ENCODE peak calls at places on chromosomes 12 and 14, in six cellular contexts. I is kidney, S is brain microvascular endothelial cell, T is astrocyte of the cerebellum, R is fibroblast of lung, O is stomach. D is an unnamed sample.

GRCh38 chr12:102294568-102294967 is 96.9 kb upstream of the PMCH start:
- DNase-seq in I (no peak), S (no peak), T (no peak), R (no peak), O (no peak), D (no peak)

GRCh38 chr12:54352022-54352531 is 12.2 kb downstream of the GPR84 start:
- DNase-seq in I (peak; percentile 89), S (no peak), T (peak; percentile 84), R (peak; percentile 88), O (peak; percentile 49), D (peak; percentile 74)

GRCh38 chr14:77616133-77616453 is 344 bp downstream of the SPTLC2 start:
- DNase-seq in I (no peak), S (no peak), T (no peak), R (no peak), O (no peak), D (no peak)

GRCh38 chr12:126668961-126669360 is 1598.0 kb upstream of the TMEM132C start:
- DNase-seq in I (no peak), S (peak; percentile 29), T (peak; percentile 36), R (peak; percentile 90), O (no peak), D (no peak)

GRCh38 chr12:53499261-53500118 is at the start of gene MAP3K12:
- DNase-seq in I (peak; percentile 95), S (peak; percentile 35), T (no peak), R (peak; percentile 59), O (peak; percentile 48), D (peak; percentile 89)

GRCh38 chr14:104634031-104634760 is 29.6 kb upstream of the TMEM179 start:
- DNase-seq in I (no peak), S (no peak), T (no peak), R (no peak), O (no peak), D (no peak)

GRCh38 chr12:109489016-109489954 is 11.9 kb downstream of the UBE3B start:
- DNase-seq in I (no peak), S (no peak), T (no peak), R (no peak), O (no peak), D (no peak)

GRCh38 chr12:72618764-72619163 is 346.6 kb downstream of the TRHDE start:
- DNase-seq in I (no peak), S (no peak), T (no peak), R (no peak), O (no peak), D (no peak)

GRCh38 chr12:3172124-3173007 is 95.2 kb downstream of the TSPAN9 start:
- DNase-seq in I (peak; percentile 51), S (no peak), T (no peak), R (no peak), O (no peak), D (no peak)

GRCh38 chr12:65689508-65689907 is 134.8 kb upstream of the HMGA2 start:
- DNase-seq in I (no peak), S (no peak), T (no peak), R (no peak), O (no peak), D (no peak)

GRCh38 chr12:65690477-65690876 is 133.8 kb upstream of the HMGA2 start:
- DNase-seq in I (no peak), S (no peak), T (no peak), R (no peak), O (no peak), D (no peak)

GRCh38 chr12:65696227-65696626 is 128.1 kb upstream of the HMGA2 start:
- DNase-seq in I (no peak), S (no peak), T (no peak), R (peak; percentile 31), O (no peak), D (no peak)

GRCh38 chr12:65699251-65699650 is 125.0 kb upstream of the HMGA2 start:
- DNase-seq in I (no peak), S (peak; percentile 40), T (no peak), R (peak; percentile 38), O (no peak), D (no peak)

DNA sequence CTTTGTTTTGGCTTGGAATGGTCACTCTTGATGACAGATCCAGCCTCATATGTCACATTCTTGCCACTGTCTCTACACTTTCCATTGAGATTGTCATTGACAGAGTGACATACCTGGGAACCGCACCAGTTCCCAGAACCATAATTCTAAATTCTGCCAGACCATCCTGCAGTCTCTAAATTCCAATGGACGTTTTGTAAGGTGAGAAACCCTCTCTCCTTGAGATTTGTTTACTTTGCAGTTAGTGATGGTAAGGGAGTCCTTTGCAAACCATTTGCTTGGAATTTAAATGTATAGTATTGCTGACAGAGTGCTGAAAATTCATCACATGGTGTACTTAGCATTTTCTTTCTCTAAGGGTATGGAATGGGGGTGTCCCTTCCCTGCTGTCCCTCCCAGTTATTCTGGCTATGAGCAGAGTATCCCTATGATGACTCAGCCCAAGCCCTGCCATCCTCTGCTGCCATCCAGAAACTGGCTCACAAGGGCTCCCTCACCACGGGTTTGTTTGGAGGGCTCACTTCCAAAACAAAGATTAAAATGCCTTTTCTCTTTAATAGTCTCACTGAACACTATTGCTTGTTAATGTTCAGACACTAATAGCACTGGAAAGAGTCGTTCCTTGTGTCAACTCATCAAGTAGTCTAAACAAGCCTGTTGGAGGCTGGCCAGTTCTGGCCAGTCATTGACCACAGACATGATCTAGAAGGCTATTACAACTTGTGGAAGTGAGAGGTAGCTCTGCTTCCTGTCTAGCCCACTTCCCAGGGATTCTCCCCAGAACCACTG is 129.0 kb upstream of the HMGA2 start:
- DNase-seq in I (peak; percentile 84), S (peak; percentile 99), T (peak; percentile 95), R (peak; percentile 99), O (peak; percentile 78), D (peak; percentile 69)
- H3K4me3 ChIP-seq in I (no peak overlapping the region), S (no peak overlapping the region), T (no peak overlapping the region), R (no peak overlapping the region), O (no peak overlapping the region), D (no peak overlapping the region)

GRCh38 chr12:17511369-17511768 is 578.6 kb downstream of the RERGL start:
- DNase-seq in I (no peak), S (no peak), T (no peak), R (no peak), O (no peak), D (no peak)
- TF ChIP-seq CTCF in I (no peak), S (no peak), T (no peak), R (no peak), O (no peak), D (no peak)

DNA sequence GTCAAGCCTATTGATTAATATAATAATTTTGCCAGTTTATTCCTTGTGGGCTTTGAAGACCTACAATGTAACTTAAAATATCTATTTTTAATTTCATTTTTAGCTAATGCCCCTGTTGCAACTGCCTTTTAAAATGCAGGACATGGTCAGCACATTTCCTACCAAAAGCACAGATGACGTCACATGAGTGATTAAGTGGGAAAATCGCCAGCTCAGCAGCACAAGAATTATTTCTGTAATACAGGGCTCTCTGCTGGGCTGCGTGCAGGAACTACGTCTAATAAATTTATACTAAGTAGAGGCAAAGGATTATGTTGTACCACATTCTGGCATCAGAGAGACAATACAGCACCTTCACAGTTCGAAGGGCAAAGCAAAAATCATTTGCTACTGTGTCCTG is 8.2 kb downstream of the RACGAP1 start:
- DNase-seq in I (no peak), S (peak; percentile 86), T (peak; percentile 79), R (peak; percentile 81), O (peak; percentile 51), D (peak; percentile 78)
- H3K4me3 ChIP-seq in I (no peak overlapping the region), S (no peak overlapping the region), T (no peak overlapping the region), R (no peak overlapping the region), O (no peak overlapping the region), D (no peak overlapping the region)

GRCh38 chr12:111271674-111272418 is 97.0 kb downstream of the PHETA1 start:
- DNase-seq in I (no peak), S (no peak), T (no peak), R (no peak), O (no peak), D (no peak)
- TF ChIP-seq CTCF in I (no peak), S (peak; percentile 52), T (peak; percentile 31), R (no peak), O (no peak), D (no peak)

DNA sequence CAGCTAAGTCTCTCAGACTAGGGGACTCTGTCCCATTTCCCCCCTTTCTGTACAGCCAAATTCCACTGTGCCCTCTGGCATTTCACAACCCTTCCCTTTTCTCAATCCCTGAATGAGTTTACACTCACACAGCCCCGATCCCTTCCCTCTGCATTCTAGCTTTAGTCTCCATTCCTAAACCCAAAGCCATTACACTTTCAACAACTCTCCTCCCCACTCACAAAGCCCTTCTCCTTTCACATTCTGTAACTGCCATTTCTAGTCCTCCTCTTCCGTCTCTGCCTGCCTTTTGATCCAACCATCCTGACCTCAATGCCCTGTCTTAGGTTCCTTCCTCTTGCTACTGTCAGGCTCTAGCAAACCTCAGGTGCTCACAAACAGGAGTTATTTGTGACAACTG is 3.6 kb downstream of the ZFHX2 start:
- DNase-seq in I (no peak), S (no peak), T (no peak), R (no peak), O (no peak), D (no peak)
- H3K4me3 ChIP-seq in I (no peak overlapping the region), S (no peak overlapping the region), T (no peak overlapping the region), R (no peak overlapping the region), O (no peak overlapping the region), D (no peak overlapping the region)

GRCh38 chr14:55348766-55349453 is 62.7 kb downstream of the ATG14 start:
- DNase-seq in I (no peak), S (no peak), T (no peak), R (no peak), O (no peak), D (no peak)

GRCh38 chr14:55352201-55352600 is 59.4 kb downstream of the ATG14 start:
- DNase-seq in I (no peak), S (no peak), T (no peak), R (no peak), O (no peak), D (no peak)

GRCh38 chr14:55351111-55351510 is 60.5 kb downstream of the ATG14 start:
- DNase-seq in I (no peak), S (no peak), T (no peak), R (no peak), O (no peak), D (no peak)

GRCh38 chr14:55349565-55349964 is 62.1 kb downstream of the ATG14 start:
- DNase-seq in I (peak; percentile 82), S (no peak), T (no peak), R (no peak), O (no peak), D (no peak)

DNA sequence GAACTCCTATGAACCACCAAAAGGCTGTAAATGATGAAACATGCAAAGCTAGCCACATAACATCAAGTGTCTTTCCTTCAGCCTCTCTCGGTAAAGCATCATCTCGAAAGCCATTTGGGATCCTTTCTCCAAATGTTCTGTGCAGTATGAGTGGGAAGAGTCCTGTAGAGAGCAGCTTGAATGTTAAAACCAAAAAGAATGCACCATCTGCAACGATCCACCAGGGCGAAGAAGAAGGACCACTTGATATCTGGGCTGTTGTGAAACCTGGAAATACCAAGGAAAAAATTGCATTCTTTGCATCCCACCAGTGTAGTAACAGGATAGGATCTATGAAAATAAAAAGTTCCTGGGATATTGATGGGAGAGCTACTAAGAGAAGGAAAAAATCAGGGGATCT is 61.2 kb downstream of the ATG14 start:
- DNase-seq in I (no peak), S (no peak), T (no peak), R (no peak), O (no peak), D (no peak)
- TF ChIP-seq CTCF in I (no peak), S (peak; percentile 5), T (peak; percentile 11), R (no peak), O (no peak), D (no peak)

D was measured in left lung.